ENCODE peak calls at places on chromosomes 2 and 18, in ten cellular contexts. One of them, this sample, is unnamed.

GRCh38 chr2:100124746-100125145 is 17.6 kb downstream of the AFF3 start:
- DNase-seq in GM12865: no peak
- DNase-seq in SK-MEL-5: no peak
- DNase-seq in glutamatergic neuron: no peak
- DNase-seq in sciatic nerve: no peak
- DNase-seq in T-helper 1 cell: no peak
- DNase-seq in stimulated activated CD4-positive, alpha-beta T cell treated with anti-CD3 and anti-CD28 coated beads, Interleukin-4, amount 100 ng/mL, for 48 hours: no peak
- DNase-seq in vagina: no peak
- DNase-seq in NCI-H1436 treated with DMSO at 0.1 percent for 48 hours: no peak
- DNase-seq in AG10803: no peak
- DNase-seq in this sample: no peak

GRCh38 chr2:10764896-10765295 is 43.5 kb downstream of the ATP6V1C2 start:
- DNase-seq in GM12865: no peak
- DNase-seq in SK-MEL-5: no peak
- DNase-seq in glutamatergic neuron: no peak
- DNase-seq in sciatic nerve: no peak
- DNase-seq in T-helper 1 cell: no peak
- DNase-seq in stimulated activated CD4-positive, alpha-beta T cell treated with anti-CD3 and anti-CD28 coated beads, Interleukin-4, amount 100 ng/mL, for 48 hours: no peak
- DNase-seq in vagina: no peak
- DNase-seq in NCI-H1436 treated with DMSO at 0.1 percent for 48 hours: no peak
- DNase-seq in AG10803: no peak
- DNase-seq in this sample: no peak

GRCh38 chr18:46374850-46375249 is 270.7 kb downstream of the HAUS1 start:
- DNase-seq in GM12865: no peak
- DNase-seq in SK-MEL-5: no peak
- DNase-seq in glutamatergic neuron: no peak
- DNase-seq in sciatic nerve: no peak
- DNase-seq in T-helper 1 cell: no peak
- DNase-seq in stimulated activated CD4-positive, alpha-beta T cell treated with anti-CD3 and anti-CD28 coated beads, Interleukin-4, amount 100 ng/mL, for 48 hours: no peak
- DNase-seq in vagina: no peak
- DNase-seq in NCI-H1436 treated with DMSO at 0.1 percent for 48 hours: no peak
- DNase-seq in AG10803: no peak
- DNase-seq in this sample: peak; percentile 72

GRCh38 chr2:219274392-219274921 is 4.7 kb upstream of the DNAJB2 start:
- DNase-seq in GM12865: no peak
- DNase-seq in SK-MEL-5: no peak
- DNase-seq in glutamatergic neuron: no peak
- DNase-seq in sciatic nerve: no peak
- DNase-seq in T-helper 1 cell: no peak
- DNase-seq in stimulated activated CD4-positive, alpha-beta T cell treated with anti-CD3 and anti-CD28 coated beads, Interleukin-4, amount 100 ng/mL, for 48 hours: no peak
- DNase-seq in vagina: no peak
- DNase-seq in NCI-H1436 treated with DMSO at 0.1 percent for 48 hours: no peak
- DNase-seq in AG10803: peak; percentile 87
- DNase-seq in this sample: no peak

GRCh38 chr2:226478121-226478809 is 321.4 kb downstream of the IRS1 start:
- DNase-seq in GM12865: no peak
- DNase-seq in SK-MEL-5: peak; percentile 68
- DNase-seq in glutamatergic neuron: no peak
- DNase-seq in sciatic nerve: peak; percentile 63
- DNase-seq in T-helper 1 cell: no peak
- DNase-seq in stimulated activated CD4-positive, alpha-beta T cell treated with anti-CD3 and anti-CD28 coated beads, Interleukin-4, amount 100 ng/mL, for 48 hours: no peak
- DNase-seq in vagina: no peak
- DNase-seq in NCI-H1436 treated with DMSO at 0.1 percent for 48 hours: no peak
- DNase-seq in AG10803: peak; percentile 89
- DNase-seq in this sample: no peak

GRCh38 chr18:58176915-58177717 is 133.1 kb downstream of the NEDD4L start:
- DNase-seq in GM12865: no peak
- DNase-seq in SK-MEL-5: peak; percentile 22
- DNase-seq in glutamatergic neuron: no peak
- DNase-seq in sciatic nerve: no peak
- DNase-seq in T-helper 1 cell: no peak
- DNase-seq in stimulated activated CD4-positive, alpha-beta T cell treated with anti-CD3 and anti-CD28 coated beads, Interleukin-4, amount 100 ng/mL, for 48 hours: no peak
- DNase-seq in vagina: no peak
- DNase-seq in NCI-H1436 treated with DMSO at 0.1 percent for 48 hours: no peak
- DNase-seq in AG10803: peak; percentile 92
- DNase-seq in this sample: no peak

GRCh38 chr2:28565720-28566295 is 69.9 kb downstream of the PLB1 start:
- DNase-seq in GM12865: no peak
- DNase-seq in SK-MEL-5: no peak
- DNase-seq in glutamatergic neuron: no peak
- DNase-seq in sciatic nerve: no peak
- DNase-seq in T-helper 1 cell: no peak
- DNase-seq in stimulated activated CD4-positive, alpha-beta T cell treated with anti-CD3 and anti-CD28 coated beads, Interleukin-4, amount 100 ng/mL, for 48 hours: no peak
- DNase-seq in vagina: no peak
- DNase-seq in NCI-H1436 treated with DMSO at 0.1 percent for 48 hours: no peak
- DNase-seq in AG10803: no peak
- DNase-seq in this sample: no peak

GRCh38 chr2:165941827-165942226 is 11.7 kb downstream of the TTC21B start:
- DNase-seq in GM12865: no peak
- DNase-seq in SK-MEL-5: no peak
- DNase-seq in glutamatergic neuron: no peak
- DNase-seq in sciatic nerve: no peak
- DNase-seq in T-helper 1 cell: no peak
- DNase-seq in stimulated activated CD4-positive, alpha-beta T cell treated with anti-CD3 and anti-CD28 coated beads, Interleukin-4, amount 100 ng/mL, for 48 hours: no peak
- DNase-seq in vagina: no peak
- DNase-seq in NCI-H1436 treated with DMSO at 0.1 percent for 48 hours: no peak
- DNase-seq in AG10803: no peak
- DNase-seq in this sample: no peak

GRCh38 chr2:131058905-131059304 is 34.4 kb downstream of the FAM168B start:
- DNase-seq in GM12865: no peak
- DNase-seq in SK-MEL-5: peak; percentile 84
- DNase-seq in glutamatergic neuron: no peak
- DNase-seq in sciatic nerve: no peak
- DNase-seq in T-helper 1 cell: no peak
- DNase-seq in stimulated activated CD4-positive, alpha-beta T cell treated with anti-CD3 and anti-CD28 coated beads, Interleukin-4, amount 100 ng/mL, for 48 hours: no peak
- DNase-seq in vagina: no peak
- DNase-seq in NCI-H1436 treated with DMSO at 0.1 percent for 48 hours: no peak
- DNase-seq in AG10803: no peak
- DNase-seq in this sample: no peak

GRCh38 chr18:22509423-22509822 is 91.7 kb upstream of the CTAGE1 start:
- DNase-seq in GM12865: no peak
- DNase-seq in SK-MEL-5: no peak
- DNase-seq in glutamatergic neuron: no peak
- DNase-seq in sciatic nerve: no peak
- DNase-seq in T-helper 1 cell: no peak
- DNase-seq in stimulated activated CD4-positive, alpha-beta T cell treated with anti-CD3 and anti-CD28 coated beads, Interleukin-4, amount 100 ng/mL, for 48 hours: no peak
- DNase-seq in vagina: no peak
- DNase-seq in NCI-H1436 treated with DMSO at 0.1 percent for 48 hours: no peak
- DNase-seq in AG10803: no peak
- DNase-seq in this sample: peak; percentile 35

GRCh38 chr2:11984556-11985158 is 238.2 kb downstream of the LPIN1 start:
- DNase-seq in GM12865: no peak
- DNase-seq in SK-MEL-5: no peak
- DNase-seq in glutamatergic neuron: no peak
- DNase-seq in sciatic nerve: no peak
- DNase-seq in T-helper 1 cell: no peak
- DNase-seq in stimulated activated CD4-positive, alpha-beta T cell treated with anti-CD3 and anti-CD28 coated beads, Interleukin-4, amount 100 ng/mL, for 48 hours: no peak
- DNase-seq in vagina: no peak
- DNase-seq in NCI-H1436 treated with DMSO at 0.1 percent for 48 hours: no peak
- DNase-seq in AG10803: no peak
- DNase-seq in this sample: no peak

GRCh38 chr2:81670885-81671284 is 1366.3 kb upstream of the LRRTM1 start:
- DNase-seq in GM12865: no peak
- DNase-seq in SK-MEL-5: no peak
- DNase-seq in glutamatergic neuron: no peak
- DNase-seq in sciatic nerve: no peak
- DNase-seq in T-helper 1 cell: no peak
- DNase-seq in stimulated activated CD4-positive, alpha-beta T cell treated with anti-CD3 and anti-CD28 coated beads, Interleukin-4, amount 100 ng/mL, for 48 hours: no peak
- DNase-seq in vagina: no peak
- DNase-seq in NCI-H1436 treated with DMSO at 0.1 percent for 48 hours: no peak
- DNase-seq in AG10803: no peak
- DNase-seq in this sample: no peak

GRCh38 chr2:102258386-102259074 is 52.8 kb upstream of the IL1RL1 start:
- DNase-seq in GM12865: no peak
- DNase-seq in SK-MEL-5: no peak
- DNase-seq in glutamatergic neuron: no peak
- DNase-seq in sciatic nerve: no peak
- DNase-seq in T-helper 1 cell: no peak
- DNase-seq in stimulated activated CD4-positive, alpha-beta T cell treated with anti-CD3 and anti-CD28 coated beads, Interleukin-4, amount 100 ng/mL, for 48 hours: no peak
- DNase-seq in vagina: no peak
- DNase-seq in NCI-H1436 treated with DMSO at 0.1 percent for 48 hours: no peak
- DNase-seq in AG10803: peak; percentile 97
- DNase-seq in this sample: peak; percentile 64

GRCh38 chr2:101200714-101201113 is 49.5 kb upstream of the TBC1D8 start:
- DNase-seq in GM12865: no peak
- DNase-seq in SK-MEL-5: no peak
- DNase-seq in glutamatergic neuron: no peak
- DNase-seq in sciatic nerve: no peak
- DNase-seq in T-helper 1 cell: no peak
- DNase-seq in stimulated activated CD4-positive, alpha-beta T cell treated with anti-CD3 and anti-CD28 coated beads, Interleukin-4, amount 100 ng/mL, for 48 hours: no peak
- DNase-seq in vagina: no peak
- DNase-seq in NCI-H1436 treated with DMSO at 0.1 percent for 48 hours: no peak
- DNase-seq in AG10803: peak; percentile 21
- DNase-seq in this sample: no peak

GRCh38 chr2:56077352-56077915 is 106.4 kb upstream of the CCDC85A start:
- DNase-seq in GM12865: peak; percentile 23
- DNase-seq in SK-MEL-5: peak; percentile 55
- DNase-seq in glutamatergic neuron: peak; percentile 47
- DNase-seq in sciatic nerve: no peak
- DNase-seq in T-helper 1 cell: no peak
- DNase-seq in stimulated activated CD4-positive, alpha-beta T cell treated with anti-CD3 and anti-CD28 coated beads, Interleukin-4, amount 100 ng/mL, for 48 hours: no peak
- DNase-seq in vagina: no peak
- DNase-seq in NCI-H1436 treated with DMSO at 0.1 percent for 48 hours: peak; percentile 8
- DNase-seq in AG10803: peak; percentile 15
- DNase-seq in this sample: peak; percentile 51

GRCh38 chr2:109148347-109148746 is 19.3 kb downstream of the SH3RF3 start:
- DNase-seq in GM12865: no peak
- DNase-seq in SK-MEL-5: no peak
- DNase-seq in glutamatergic neuron: no peak
- DNase-seq in sciatic nerve: no peak
- DNase-seq in T-helper 1 cell: no peak
- DNase-seq in stimulated activated CD4-positive, alpha-beta T cell treated with anti-CD3 and anti-CD28 coated beads, Interleukin-4, amount 100 ng/mL, for 48 hours: no peak
- DNase-seq in vagina: no peak
- DNase-seq in NCI-H1436 treated with DMSO at 0.1 percent for 48 hours: no peak
- DNase-seq in AG10803: peak; percentile 62
- DNase-seq in this sample: no peak

GRCh38 chr2:128280901-128281321 is 37.8 kb downstream of the HS6ST1 start:
- DNase-seq in GM12865: no peak
- DNase-seq in SK-MEL-5: no peak
- DNase-seq in glutamatergic neuron: peak; percentile 75
- DNase-seq in sciatic nerve: no peak
- DNase-seq in T-helper 1 cell: peak; percentile 0
- DNase-seq in stimulated activated CD4-positive, alpha-beta T cell treated with anti-CD3 and anti-CD28 coated beads, Interleukin-4, amount 100 ng/mL, for 48 hours: no peak
- DNase-seq in vagina: no peak
- DNase-seq in NCI-H1436 treated with DMSO at 0.1 percent for 48 hours: no peak
- DNase-seq in AG10803: no peak
- DNase-seq in this sample: no peak

GRCh38 chr2:37795938-37796337 is 124.5 kb upstream of the CDC42EP3 start:
- DNase-seq in GM12865: no peak
- DNase-seq in SK-MEL-5: no peak
- DNase-seq in glutamatergic neuron: no peak
- DNase-seq in sciatic nerve: no peak
- DNase-seq in T-helper 1 cell: no peak
- DNase-seq in stimulated activated CD4-positive, alpha-beta T cell treated with anti-CD3 and anti-CD28 coated beads, Interleukin-4, amount 100 ng/mL, for 48 hours: no peak
- DNase-seq in vagina: no peak
- DNase-seq in NCI-H1436 treated with DMSO at 0.1 percent for 48 hours: no peak
- DNase-seq in AG10803: peak; percentile 91
- DNase-seq in this sample: no peak

GRCh38 chr2:232568161-232568560 is 17.7 kb downstream of the EIF4E2 start:
- DNase-seq in GM12865: no peak
- DNase-seq in SK-MEL-5: no peak
- DNase-seq in glutamatergic neuron: no peak
- DNase-seq in sciatic nerve: no peak
- DNase-seq in T-helper 1 cell: no peak
- DNase-seq in stimulated activated CD4-positive, alpha-beta T cell treated with anti-CD3 and anti-CD28 coated beads, Interleukin-4, amount 100 ng/mL, for 48 hours: no peak
- DNase-seq in vagina: no peak
- DNase-seq in NCI-H1436 treated with DMSO at 0.1 percent for 48 hours: no peak
- DNase-seq in AG10803: peak; percentile 92
- DNase-seq in this sample: peak; percentile 49

GRCh38 chr2:231050018-231050901 is 6.4 kb upstream of the PSMD1 start:
- DNase-seq in GM12865: no peak
- DNase-seq in SK-MEL-5: no peak
- DNase-seq in glutamatergic neuron: no peak
- DNase-seq in sciatic nerve: no peak
- DNase-seq in T-helper 1 cell: no peak
- DNase-seq in stimulated activated CD4-positive, alpha-beta T cell treated with anti-CD3 and anti-CD28 coated beads, Interleukin-4, amount 100 ng/mL, for 48 hours: no peak
- DNase-seq in vagina: no peak
- DNase-seq in NCI-H1436 treated with DMSO at 0.1 percent for 48 hours: no peak
- DNase-seq in AG10803: peak; percentile 17
- DNase-seq in this sample: no peak

GRCh38 chr2:148876190-148876588 is 1.2 kb downstream of the KIF5C start:
- DNase-seq in GM12865: peak; percentile 2
- DNase-seq in SK-MEL-5: no peak
- DNase-seq in glutamatergic neuron: peak; percentile 83
- DNase-seq in sciatic nerve: no peak
- DNase-seq in T-helper 1 cell: no peak
- DNase-seq in stimulated activated CD4-positive, alpha-beta T cell treated with anti-CD3 and anti-CD28 coated beads, Interleukin-4, amount 100 ng/mL, for 48 hours: no peak
- DNase-seq in vagina: no peak
- DNase-seq in NCI-H1436 treated with DMSO at 0.1 percent for 48 hours: no peak
- DNase-seq in AG10803: no peak
- DNase-seq in this sample: no peak

GRCh38 chr2:228847684-228848083 is 423.4 kb downstream of the PID1 start:
- DNase-seq in GM12865: no peak
- DNase-seq in SK-MEL-5: no peak
- DNase-seq in glutamatergic neuron: no peak
- DNase-seq in sciatic nerve: no peak
- DNase-seq in T-helper 1 cell: no peak
- DNase-seq in stimulated activated CD4-positive, alpha-beta T cell treated with anti-CD3 and anti-CD28 coated beads, Interleukin-4, amount 100 ng/mL, for 48 hours: no peak
- DNase-seq in vagina: no peak
- DNase-seq in NCI-H1436 treated with DMSO at 0.1 percent for 48 hours: no peak
- DNase-seq in AG10803: peak; percentile 16
- DNase-seq in this sample: no peak

GRCh38 chr2:207252416-207252815 is 86.7 kb upstream of the KLF7 start:
- DNase-seq in GM12865: no peak
- DNase-seq in SK-MEL-5: no peak
- DNase-seq in glutamatergic neuron: no peak
- DNase-seq in sciatic nerve: no peak
- DNase-seq in T-helper 1 cell: no peak
- DNase-seq in stimulated activated CD4-positive, alpha-beta T cell treated with anti-CD3 and anti-CD28 coated beads, Interleukin-4, amount 100 ng/mL, for 48 hours: no peak
- DNase-seq in vagina: no peak
- DNase-seq in NCI-H1436 treated with DMSO at 0.1 percent for 48 hours: no peak
- DNase-seq in AG10803: no peak
- DNase-seq in this sample: no peak

GRCh38 chr18:26438980-26439379 is 109.4 kb downstream of the KCTD1 start:
- DNase-seq in GM12865: peak; percentile 67
- DNase-seq in SK-MEL-5: no peak
- DNase-seq in glutamatergic neuron: no peak
- DNase-seq in sciatic nerve: no peak
- DNase-seq in T-helper 1 cell: no peak
- DNase-seq in stimulated activated CD4-positive, alpha-beta T cell treated with anti-CD3 and anti-CD28 coated beads, Interleukin-4, amount 100 ng/mL, for 48 hours: no peak
- DNase-seq in vagina: no peak
- DNase-seq in NCI-H1436 treated with DMSO at 0.1 percent for 48 hours: no peak
- DNase-seq in AG10803: no peak
- DNase-seq in this sample: peak; percentile 78

GRCh38 chr2:33673937-33674336 is 74.8 kb upstream of the FAM98A start:
- DNase-seq in GM12865: peak; percentile 12
- DNase-seq in SK-MEL-5: peak; percentile 64
- DNase-seq in glutamatergic neuron: no peak
- DNase-seq in sciatic nerve: no peak
- DNase-seq in T-helper 1 cell: no peak
- DNase-seq in stimulated activated CD4-positive, alpha-beta T cell treated with anti-CD3 and anti-CD28 coated beads, Interleukin-4, amount 100 ng/mL, for 48 hours: no peak
- DNase-seq in vagina: no peak
- DNase-seq in NCI-H1436 treated with DMSO at 0.1 percent for 48 hours: no peak
- DNase-seq in AG10803: peak; percentile 1
- DNase-seq in this sample: peak; percentile 58

GRCh38 chr2:120402508-120402907 is 56.6 kb downstream of the INHBB start:
- DNase-seq in GM12865: no peak
- DNase-seq in SK-MEL-5: no peak
- DNase-seq in glutamatergic neuron: no peak
- DNase-seq in sciatic nerve: peak; percentile 3
- DNase-seq in T-helper 1 cell: no peak
- DNase-seq in stimulated activated CD4-positive, alpha-beta T cell treated with anti-CD3 and anti-CD28 coated beads, Interleukin-4, amount 100 ng/mL, for 48 hours: no peak
- DNase-seq in vagina: no peak
- DNase-seq in NCI-H1436 treated with DMSO at 0.1 percent for 48 hours: no peak
- DNase-seq in AG10803: no peak
- DNase-seq in this sample: no peak

GRCh38 chr2:120026890-120027289 is 14.0 kb downstream of the EPB41L5 start:
- DNase-seq in GM12865: no peak
- DNase-seq in SK-MEL-5: no peak
- DNase-seq in glutamatergic neuron: no peak
- DNase-seq in sciatic nerve: no peak
- DNase-seq in T-helper 1 cell: no peak
- DNase-seq in stimulated activated CD4-positive, alpha-beta T cell treated with anti-CD3 and anti-CD28 coated beads, Interleukin-4, amount 100 ng/mL, for 48 hours: no peak
- DNase-seq in vagina: no peak
- DNase-seq in NCI-H1436 treated with DMSO at 0.1 percent for 48 hours: no peak
- DNase-seq in AG10803: no peak
- DNase-seq in this sample: no peak

GRCh38 chr18:59881728-59882685 is 17.8 kb upstream of the PMAIP1 start:
- DNase-seq in GM12865: peak; percentile 57
- DNase-seq in SK-MEL-5: no peak
- DNase-seq in glutamatergic neuron: no peak
- DNase-seq in sciatic nerve: no peak
- DNase-seq in T-helper 1 cell: no peak
- DNase-seq in stimulated activated CD4-positive, alpha-beta T cell treated with anti-CD3 and anti-CD28 coated beads, Interleukin-4, amount 100 ng/mL, for 48 hours: no peak
- DNase-seq in vagina: no peak
- DNase-seq in NCI-H1436 treated with DMSO at 0.1 percent for 48 hours: peak; percentile 17
- DNase-seq in AG10803: peak; percentile 56
- DNase-seq in this sample: peak; percentile 93